ENCODE peak calls at places on chromosomes 5 and 9, in five cellular contexts. L is breast epithelium, U is GF-D8, R is SW480, G is sciatic nerve. Q is an unnamed sample.

GRCh38 chr5:171469336-171469735 is 49.9 kb downstream of the FGF18 start:
- DNase-seq in U (no peak), R (no peak), G (no peak), L (no peak), Q (no peak)

GRCh38 chr5:110329955-110330354 is 396.5 kb downstream of the TMEM232 start:
- DNase-seq in R (no peak), U (no peak), L (no peak), G (no peak), Q (no peak)

GRCh38 chr9:75376855-75377254 is 288.5 kb downstream of the OSTF1 start:
- DNase-seq in U (no peak), L (no peak), R (no peak), G (no peak), Q (no peak)

GRCh38 chr9:79944991-79945390 is 373.2 kb downstream of the TLE4 start:
- DNase-seq in G (no peak), U (no peak), R (no peak), L (no peak), Q (no peak)

GRCh38 chr9:2857564-2858198 is 13.8 kb upstream of the PUM3 start:
- DNase-seq in R (peak), G (peak), L (peak), U (peak), Q (peak)

GRCh38 chr5:115423051-115423450 is 121.5 kb downstream of the FEM1C start:
- DNase-seq in L (no peak), G (no peak), R (no peak), U (no peak), Q (no peak)

GRCh38 chr5:137564475-137564961 is 65.4 kb upstream of the SPOCK1 start:
- DNase-seq in U (no peak), R (no peak), L (no peak), G (no peak), Q (no peak)

GRCh38 chr9:81787747-81788632 is 98.6 kb upstream of the TLE1 start:
- DNase-seq in G (no peak), U (no peak), R (no peak), L (no peak), Q (no peak)

GRCh38 chr5:107894361-107894760 is 223.6 kb upstream of the EFNA5 start:
- DNase-seq in R (no peak), U (no peak), L (no peak), G (no peak), Q (no peak)

GRCh38 chr9:115395511-115396021 is 277.6 kb upstream of the TNC start:
- DNase-seq in L (no peak), U (no peak), G (no peak), R (no peak), Q (no peak)

GRCh38 chr5:54742417-54742889 is 224.9 kb downstream of the SNX18 start:
- DNase-seq in R (no peak), G (no peak), L (no peak), U (no peak), Q (no peak)

GRCh38 chr5:157116483-157116954 is 7.7 kb upstream of the HAVCR2 start:
- DNase-seq in L (no peak), G (no peak), R (no peak), U (no peak), Q (peak)

GRCh38 chr5:148179234-148179824 is 11.0 kb downstream of the SPINK14 start:
- DNase-seq in G (no peak), R (peak), U (peak), L (no peak), Q (peak)

GRCh38 chr9:114790521-114790920 is 15.3 kb downstream of the TNFSF15 start:
- DNase-seq in G (no peak), R (no peak), L (no peak), U (no peak), Q (no peak)

GRCh38 chr9:96020822-96021615 is 145.5 kb downstream of the ERCC6L2 start:
- DNase-seq in G (peak), R (peak), L (no peak), U (no peak), Q (peak)

GRCh38 chr9:74958587-74958986 is 5.9 kb upstream of the C9orf40 start:
- DNase-seq in R (no peak), L (no peak), U (no peak), G (no peak), Q (no peak)

GRCh38 chr9:106929471-106930198 is 66.7 kb downstream of the ZNF462 start:
- DNase-seq in U (no peak), L (no peak), R (no peak), G (no peak), Q (no peak)

GRCh38 chr9:86706391-86706790 is 240.9 kb downstream of the GAS1 start:
- DNase-seq in R (no peak), G (no peak), U (no peak), L (no peak), Q (no peak)

GRCh38 chr5:36414869-36415282 is 113.2 kb upstream of the RANBP3L start:
- DNase-seq in R (peak), U (no peak), G (no peak), L (no peak), Q (peak)

GRCh38 chr9:121494192-121494591 is 5.5 kb downstream of the GGTA1 start:
- DNase-seq in U (no peak), L (no peak), G (no peak), R (no peak), Q (peak)

GRCh38 chr9:36392489-36392888 is 7.6 kb downstream of the RNF38 start:
- DNase-seq in U (no peak), G (no peak), R (no peak), L (no peak), Q (no peak)

GRCh38 chr9:105431413-105432246 is 16.2 kb upstream of the FSD1L start:
- DNase-seq in R (no peak), L (no peak), U (no peak), G (no peak), Q (no peak)

GRCh38 chr9:111943746-111944145 is 47.1 kb downstream of the UGCG start:
- DNase-seq in U (no peak), R (no peak), G (no peak), L (no peak), Q (no peak)

GRCh38 chr9:136943291-136944093 is 1.0 kb downstream of the FBXW5 start:
- DNase-seq in L (no peak), G (peak), U (no peak), R (no peak), Q (peak)

GRCh38 chr5:10220253-10220652 is 29.4 kb downstream of the ATPSCKMT start:
- DNase-seq in G (no peak), R (no peak), U (no peak), L (no peak), Q (no peak)